ENCODE peak calls at places on chromosome 4, in ten cellular contexts. T is fibroblast of the aortic adventitia, S is tibial artery, J is GM23338, O is mammary epithelial cell, N is left ventricle myocardium inferior, I is pancreas, P is AG10803, H is AG04450, U is Caco-2. F is an unnamed sample.
A peak's percentile ranks its signal among the peaks of the same experiment; 100 is the strongest.

GRCh38 chr4:21411086-21411485 is 537.5 kb downstream of the KCNIP4 start:
- DNase-seq in U (no peak), I (no peak), T (no peak), J (no peak), H (no peak), P (no peak), O (no peak), S (no peak), N (no peak), F (no peak)

GRCh38 chr4:168587326-168588125 is 90.7 kb downstream of the PALLD start:
- DNase-seq in H (no peak), J (no peak), T (peak; percentile 94), O (peak; percentile 100), N (peak; percentile 25), S (peak; percentile 75), I (no peak), U (no peak), P (peak; percentile 76), F (no peak)

GRCh38 chr4:71202703-71203102 is 136.1 kb upstream of the SLC4A4 start:
- DNase-seq in T (peak; percentile 57), O (no peak), S (no peak), H (no peak), U (no peak), P (peak; percentile 63), J (peak; percentile 8), I (no peak), N (no peak), F (no peak)

GRCh38 chr4:87853108-87853507 is 20.3 kb downstream of the MEPE start:
- DNase-seq in I (no peak), P (peak; percentile 61), U (peak; percentile 43), N (no peak), H (no peak), J (peak; percentile 79), S (no peak), T (peak; percentile 80), O (peak; percentile 36), F (no peak)

GRCh38 chr4:68817386-68817785 is 1.6 kb downstream of the UGT2B10 start:
- DNase-seq in N (no peak), O (no peak), U (no peak), H (no peak), P (no peak), J (no peak), S (no peak), I (no peak), T (no peak), F (no peak)

GRCh38 chr4:74394476-74395136 is 29.7 kb downstream of the EREG start:
- DNase-seq in U (no peak), P (no peak), H (no peak), S (no peak), O (peak; percentile 75), I (no peak), T (peak; percentile 75), N (no peak), J (no peak), F (peak; percentile 68)

GRCh38 chr4:48727666-48728459 is 52.2 kb downstream of the FRYL start:
- DNase-seq in T (no peak), N (no peak), O (no peak), U (no peak), S (no peak), J (peak; percentile 38), I (no peak), H (no peak), P (no peak), F (no peak)

GRCh38 chr4:5971077-5971447 is 47.2 kb downstream of the C4orf50 start:
- DNase-seq in N (no peak), S (no peak), U (no peak), I (no peak), T (no peak), J (peak; percentile 52), P (no peak), O (no peak), H (no peak), F (no peak)

GRCh38 chr4:112058433-112058832 is 86.8 kb upstream of the FAM241A start:
- DNase-seq in U (no peak), S (no peak), P (peak; percentile 62), T (peak; percentile 11), I (no peak), H (no peak), N (no peak), O (peak; percentile 10), J (no peak), F (no peak)

GRCh38 chr4:39825741-39826231 is 127.8 kb downstream of the UBE2K start:
- DNase-seq in S (no peak), O (no peak), H (no peak), U (no peak), J (no peak), P (peak; percentile 23), N (no peak), I (no peak), T (peak; percentile 72), F (no peak)

GRCh38 chr4:6313216-6313615 is 43.6 kb downstream of the WFS1 start:
- DNase-seq in N (no peak), T (no peak), S (no peak), O (peak; percentile 27), P (no peak), H (no peak), J (no peak), I (no peak), U (no peak), F (no peak)

GRCh38 chr4:12586607-12587006 is 897.5 kb downstream of the RAB28 start:
- DNase-seq in H (no peak), S (no peak), U (no peak), O (no peak), J (no peak), T (no peak), I (no peak), P (no peak), N (no peak), F (no peak)

GRCh38 chr4:76784237-76784636 is 113.7 kb downstream of the SOWAHB start:
- DNase-seq in U (peak; percentile 19), T (no peak), O (no peak), H (no peak), S (no peak), P (no peak), N (no peak), J (peak; percentile 63), I (no peak), F (no peak)
- TF ChIP-seq CTCF in U (no peak), T (no peak), O (peak; percentile 20), H (peak; percentile 9), S (no peak), P (no peak), N (peak; percentile 11), J (peak; percentile 66), I (no peak), F (no peak)

DNA sequence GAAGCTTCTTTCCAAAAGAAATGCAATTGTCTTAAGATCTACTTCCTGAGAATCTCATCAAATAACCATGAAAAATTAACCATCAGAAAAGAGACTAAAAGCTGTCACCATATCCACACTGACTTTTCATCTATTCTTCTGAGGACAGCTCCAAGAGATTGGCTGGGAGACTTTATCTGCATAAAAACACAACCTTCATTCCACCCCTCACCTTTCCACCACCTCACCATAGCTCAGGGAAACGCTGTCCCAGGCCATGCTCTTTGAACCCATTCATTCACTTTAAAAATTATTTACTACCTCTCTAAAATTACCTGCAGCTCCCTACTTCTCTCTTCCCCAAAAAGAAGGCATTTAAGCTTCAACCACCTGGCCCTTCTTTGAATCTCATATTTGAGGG is 2.4 kb downstream of the FAM13A start:
- DNase-seq in I (no peak), U (no peak), S (no peak), O (no peak), N (no peak), P (no peak), J (no peak), T (no peak), H (no peak), F (no peak)
- H3K4me3 ChIP-seq in I (no peak overlapping the region), U (no peak overlapping the region), S (peak overlapping the region; percentile 54), O (no peak overlapping the region), N (no peak overlapping the region), P (no peak overlapping the region), J (peak overlapping the region; percentile 53), T (no peak overlapping the region), H (peak overlapping the region; percentile 69), F (no peak overlapping the region)

GRCh38 chr4:97720869-97721432 is 422.3 kb downstream of the STPG2 start:
- DNase-seq in J (peak; percentile 41), N (no peak), U (peak; percentile 1), O (peak; percentile 37), T (peak; percentile 30), H (no peak), S (no peak), P (no peak), I (no peak), F (no peak)
- TF ChIP-seq CTCF in J (peak; percentile 71), N (peak; percentile 52), U (peak; percentile 22), O (peak; percentile 45), T (no peak), H (no peak), S (no peak), P (no peak), I (no peak), F (no peak)

DNA sequence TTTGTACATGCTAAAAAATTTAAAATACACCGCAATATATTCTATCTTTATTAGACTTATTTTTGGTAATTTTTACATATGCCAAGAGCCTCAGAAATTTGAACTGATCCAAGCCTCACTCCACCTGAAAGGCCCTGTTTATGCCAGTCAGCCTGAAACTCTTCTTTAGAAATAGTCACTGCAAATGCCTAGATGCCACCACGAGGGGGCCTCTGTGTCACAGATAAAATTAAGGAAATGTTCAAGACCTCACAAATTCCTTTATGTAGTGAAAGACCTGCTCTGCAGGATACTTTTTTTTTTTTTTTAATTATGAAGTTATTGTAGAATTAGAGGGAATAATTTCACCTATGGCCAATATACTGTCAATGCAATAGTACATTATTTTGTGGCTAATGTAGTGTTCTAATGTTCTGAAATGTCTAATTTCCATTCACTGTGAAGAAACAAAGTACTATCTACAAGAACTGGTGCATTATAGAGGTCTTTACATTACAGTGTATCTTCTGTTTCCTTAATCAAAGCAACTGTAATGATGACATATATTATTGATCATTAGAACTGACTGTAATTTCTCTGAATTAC is 69.8 kb downstream of the DTHD1 start:
- DNase-seq in P (peak; percentile 0), I (peak; percentile 73), N (peak; percentile 29), S (no peak), H (no peak), O (peak; percentile 34), T (peak; percentile 14), J (peak; percentile 74), U (peak; percentile 56), F (peak; percentile 58)
- H3K4me3 ChIP-seq in P (no peak overlapping the region), I (no peak overlapping the region), N (no peak overlapping the region), S (no peak overlapping the region), H (no peak overlapping the region), O (no peak overlapping the region), T (no peak overlapping the region), J (no peak overlapping the region), U (no peak overlapping the region), F (no peak overlapping the region)